ENCODE peak calls at places on chromosomes 12 and 14, in eight cellular contexts. One of them, this sample, is unnamed. For H3K4me1, the result is how much of the 10 kb centered on the place peaks cover.

GRCh38 chr12:65276923-65277322 is 1.6 kb upstream of the MSRB3 start:
- DNase-seq in right atrium auricular region: no peak
- DNase-seq in adipocyte: no peak
- DNase-seq in testis: no peak
- DNase-seq in GM23338: no peak
- DNase-seq in A549: no peak
- DNase-seq in naive thymus-derived CD4-positive, alpha-beta T cell: no peak
- DNase-seq in aorta: no peak
- DNase-seq in this sample: no peak

GRCh38 chr14:70716958-70717357 is 75.2 kb downstream of the TTC9 start:
- DNase-seq in right atrium auricular region: no peak
- DNase-seq in adipocyte: no peak
- DNase-seq in testis: no peak
- DNase-seq in GM23338: no peak
- DNase-seq in A549: no peak
- DNase-seq in naive thymus-derived CD4-positive, alpha-beta T cell: no peak
- DNase-seq in aorta: no peak
- DNase-seq in this sample: peak

GRCh38 chr12:11886339-11886738 is 184.4 kb upstream of the BCL2L14 start:
- DNase-seq in right atrium auricular region: no peak
- DNase-seq in adipocyte: no peak
- DNase-seq in testis: no peak
- DNase-seq in GM23338: no peak
- DNase-seq in A549: no peak
- DNase-seq in naive thymus-derived CD4-positive, alpha-beta T cell: no peak
- DNase-seq in aorta: no peak
- DNase-seq in this sample: no peak

GRCh38 chr14:90159147-90159546 is 97.2 kb upstream of the PSMC1 start:
- DNase-seq in right atrium auricular region: no peak
- DNase-seq in adipocyte: no peak
- DNase-seq in testis: peak
- DNase-seq in GM23338: no peak
- DNase-seq in A549: no peak
- DNase-seq in naive thymus-derived CD4-positive, alpha-beta T cell: no peak
- DNase-seq in aorta: no peak
- DNase-seq in this sample: no peak

GRCh38 chr12:64147860-64148259 is 74.2 kb downstream of the KICS2 start:
- DNase-seq in right atrium auricular region: no peak
- DNase-seq in adipocyte: peak
- DNase-seq in testis: no peak
- DNase-seq in GM23338: no peak
- DNase-seq in A549: no peak
- DNase-seq in naive thymus-derived CD4-positive, alpha-beta T cell: no peak
- DNase-seq in aorta: no peak
- DNase-seq in this sample: no peak

GRCh38 chr14:43894534-43894933 is 612.5 kb downstream of the FSCB start:
- DNase-seq in right atrium auricular region: no peak
- DNase-seq in adipocyte: no peak
- DNase-seq in testis: no peak
- DNase-seq in GM23338: peak
- DNase-seq in A549: no peak
- DNase-seq in naive thymus-derived CD4-positive, alpha-beta T cell: no peak
- DNase-seq in aorta: no peak
- DNase-seq in this sample: peak

GRCh38 chr12:12671850-12672660 is 23.9 kb downstream of the GPR19 start:
- DNase-seq in right atrium auricular region: no peak
- DNase-seq in adipocyte: peak
- DNase-seq in testis: no peak
- DNase-seq in GM23338: no peak
- DNase-seq in A549: no peak
- DNase-seq in naive thymus-derived CD4-positive, alpha-beta T cell: no peak
- DNase-seq in aorta: no peak
- DNase-seq in this sample: peak

GRCh38 chr12:104138747-104139186 is 757 bp upstream of the NFYB start:
- DNase-seq in right atrium auricular region: no peak
- DNase-seq in adipocyte: peak
- DNase-seq in testis: no peak
- DNase-seq in GM23338: peak
- DNase-seq in A549: no peak
- DNase-seq in naive thymus-derived CD4-positive, alpha-beta T cell: no peak
- DNase-seq in aorta: no peak
- DNase-seq in this sample: peak

GRCh38 chr12:55659486-55660385 is 23.0 kb downstream of the OR10P1 start:
- DNase-seq in right atrium auricular region: peak
- DNase-seq in adipocyte: peak
- DNase-seq in testis: peak
- DNase-seq in GM23338: peak
- DNase-seq in A549: no peak
- DNase-seq in naive thymus-derived CD4-positive, alpha-beta T cell: no peak
- DNase-seq in aorta: no peak
- DNase-seq in this sample: peak

GRCh38 chr12:57237952-57238853 is 8.7 kb downstream of the SHMT2 start:
- DNase-seq in right atrium auricular region: no peak
- DNase-seq in adipocyte: no peak
- DNase-seq in testis: no peak
- DNase-seq in GM23338: peak
- DNase-seq in A549: no peak
- DNase-seq in naive thymus-derived CD4-positive, alpha-beta T cell: peak
- DNase-seq in aorta: no peak
- DNase-seq in this sample: peak

GRCh38 chr14:45251912-45252311 is 1.1 kb downstream of the MIS18BP1 start:
- DNase-seq in right atrium auricular region: no peak
- DNase-seq in adipocyte: peak
- DNase-seq in testis: no peak
- DNase-seq in GM23338: no peak
- DNase-seq in A549: no peak
- DNase-seq in naive thymus-derived CD4-positive, alpha-beta T cell: no peak
- DNase-seq in aorta: no peak
- DNase-seq in this sample: no peak

GRCh38 chr12:54393350-54393655 is 8.8 kb upstream of the ZNF385A start:
- DNase-seq in right atrium auricular region: no peak
- DNase-seq in adipocyte: no peak
- DNase-seq in testis: no peak
- DNase-seq in GM23338: no peak
- DNase-seq in A549: no peak
- DNase-seq in naive thymus-derived CD4-positive, alpha-beta T cell: no peak
- DNase-seq in aorta: no peak
- DNase-seq in this sample: peak

GRCh38 chr12:117884161-117884560 is 84.6 kb downstream of the KSR2 start:
- DNase-seq in right atrium auricular region: no peak
- DNase-seq in adipocyte: no peak
- DNase-seq in testis: no peak
- DNase-seq in GM23338: no peak
- DNase-seq in A549: no peak
- DNase-seq in naive thymus-derived CD4-positive, alpha-beta T cell: no peak
- DNase-seq in aorta: no peak
- DNase-seq in this sample: no peak

GRCh38 chr12:54231236-54231635 is 42.5 kb upstream of the SMUG1 start:
- DNase-seq in right atrium auricular region: no peak
- DNase-seq in adipocyte: no peak
- DNase-seq in testis: no peak
- DNase-seq in GM23338: no peak
- DNase-seq in A549: no peak
- DNase-seq in naive thymus-derived CD4-positive, alpha-beta T cell: no peak
- DNase-seq in aorta: no peak
- DNase-seq in this sample: no peak

GRCh38 chr12:62947364-62947763 is 12.4 kb upstream of the PPM1H start:
- DNase-seq in right atrium auricular region: no peak
- DNase-seq in adipocyte: no peak
- DNase-seq in testis: no peak
- DNase-seq in GM23338: no peak
- DNase-seq in A549: no peak
- DNase-seq in naive thymus-derived CD4-positive, alpha-beta T cell: no peak
- DNase-seq in aorta: no peak
- DNase-seq in this sample: no peak

GRCh38 chr14:104972301-104973211 is 5.6 kb downstream of the AHNAK2 start:
- DNase-seq in right atrium auricular region: no peak
- DNase-seq in adipocyte: no peak
- DNase-seq in testis: no peak
- DNase-seq in GM23338: no peak
- DNase-seq in A549: peak
- DNase-seq in naive thymus-derived CD4-positive, alpha-beta T cell: no peak
- DNase-seq in aorta: peak
- DNase-seq in this sample: no peak

GRCh38 chr14:50106178-50106577 is 10.2 kb downstream of the VCPKMT start:
- DNase-seq in right atrium auricular region: no peak
- DNase-seq in adipocyte: no peak
- DNase-seq in testis: no peak
- DNase-seq in GM23338: no peak
- DNase-seq in A549: no peak
- DNase-seq in naive thymus-derived CD4-positive, alpha-beta T cell: no peak
- DNase-seq in aorta: no peak
- DNase-seq in this sample: no peak

GRCh38 chr14:61503167-61503801 is 181.9 kb downstream of the PRKCH start:
- DNase-seq in right atrium auricular region: no peak
- DNase-seq in adipocyte: no peak
- DNase-seq in testis: no peak
- DNase-seq in GM23338: no peak
- DNase-seq in A549: no peak
- DNase-seq in naive thymus-derived CD4-positive, alpha-beta T cell: no peak
- DNase-seq in aorta: no peak
- DNase-seq in this sample: no peak

GRCh38 chr12:85322715-85323114 is 42.7 kb downstream of the ALX1 start:
- DNase-seq in right atrium auricular region: no peak
- DNase-seq in adipocyte: peak
- DNase-seq in testis: no peak
- DNase-seq in GM23338: no peak
- DNase-seq in A549: no peak
- DNase-seq in naive thymus-derived CD4-positive, alpha-beta T cell: no peak
- DNase-seq in aorta: no peak
- DNase-seq in this sample: no peak
- H3K4me3 ChIP-seq in right atrium auricular region: no peak
- H3K4me3 ChIP-seq in adipocyte: no peak
- H3K4me3 ChIP-seq in testis: no peak
- H3K4me3 ChIP-seq in GM23338: no peak
- H3K4me3 ChIP-seq in A549: no peak
- H3K4me3 ChIP-seq in naive thymus-derived CD4-positive, alpha-beta T cell: no peak
- H3K4me3 ChIP-seq in aorta: no peak
- H3K4me3 ChIP-seq in this sample: no peak

DNA sequence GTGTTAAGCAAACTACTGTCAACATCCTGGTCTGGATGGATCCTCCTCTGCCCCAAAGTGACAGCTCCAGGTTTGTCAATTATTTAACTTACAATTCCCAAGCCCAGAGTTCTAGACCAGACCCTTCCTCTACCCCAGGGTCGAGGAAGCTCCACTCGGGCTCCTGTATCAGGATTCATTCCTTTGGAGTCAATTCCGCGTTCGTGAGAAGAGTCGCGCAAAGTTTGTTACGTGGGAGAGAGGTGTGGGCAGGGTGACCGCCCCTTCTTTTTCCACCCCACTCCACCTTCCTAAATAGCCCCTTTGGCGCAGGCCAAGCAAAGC is 479 bp downstream of the SEL1L start:
- DNase-seq in right atrium auricular region: no peak
- DNase-seq in adipocyte: no peak
- DNase-seq in testis: no peak
- DNase-seq in GM23338: no peak
- DNase-seq in A549: no peak
- DNase-seq in naive thymus-derived CD4-positive, alpha-beta T cell: no peak
- DNase-seq in aorta: no peak
- DNase-seq in this sample: no peak
- H3K4me1 ChIP-seq in right atrium auricular region: under half
- H3K4me1 ChIP-seq in adipocyte: half or more
- H3K4me1 ChIP-seq in testis: under half
- H3K4me1 ChIP-seq in GM23338: under half
- H3K4me1 ChIP-seq in A549: under half
- H3K4me1 ChIP-seq in naive thymus-derived CD4-positive, alpha-beta T cell: under half
- H3K4me1 ChIP-seq in aorta: under half
- H3K4me1 ChIP-seq in this sample: under half

GRCh38 chr14:41623737-41624136 is 17.1 kb downstream of the LRFN5 start:
- DNase-seq in right atrium auricular region: no peak
- DNase-seq in adipocyte: no peak
- DNase-seq in testis: no peak
- DNase-seq in GM23338: no peak
- DNase-seq in A549: no peak
- DNase-seq in naive thymus-derived CD4-positive, alpha-beta T cell: no peak
- DNase-seq in aorta: no peak
- DNase-seq in this sample: no peak
- H3K4me3 ChIP-seq in right atrium auricular region: no peak
- H3K4me3 ChIP-seq in adipocyte: no peak
- H3K4me3 ChIP-seq in testis: no peak
- H3K4me3 ChIP-seq in GM23338: no peak
- H3K4me3 ChIP-seq in A549: no peak
- H3K4me3 ChIP-seq in naive thymus-derived CD4-positive, alpha-beta T cell: no peak
- H3K4me3 ChIP-seq in aorta: no peak
- H3K4me3 ChIP-seq in this sample: no peak

GRCh38 chr14:68510201-68510600 is 282.7 kb downstream of the ZFP36L1 start:
- DNase-seq in right atrium auricular region: peak
- DNase-seq in adipocyte: peak
- DNase-seq in testis: peak
- DNase-seq in GM23338: no peak
- DNase-seq in A549: no peak
- DNase-seq in naive thymus-derived CD4-positive, alpha-beta T cell: no peak
- DNase-seq in aorta: peak
- DNase-seq in this sample: peak
- H3K4me1 ChIP-seq in right atrium auricular region: under half
- H3K4me1 ChIP-seq in adipocyte: under half
- H3K4me1 ChIP-seq in testis: under half
- H3K4me1 ChIP-seq in GM23338: under half
- H3K4me1 ChIP-seq in A549: under half
- H3K4me1 ChIP-seq in naive thymus-derived CD4-positive, alpha-beta T cell: under half
- H3K4me1 ChIP-seq in aorta: under half
- H3K4me1 ChIP-seq in this sample: under half

GRCh38 chr14:22814945-22815713 is at the start of gene SLC7A7:
- DNase-seq in right atrium auricular region: no peak
- DNase-seq in adipocyte: no peak
- DNase-seq in testis: no peak
- DNase-seq in GM23338: peak
- DNase-seq in A549: peak
- DNase-seq in naive thymus-derived CD4-positive, alpha-beta T cell: no peak
- DNase-seq in aorta: no peak
- DNase-seq in this sample: peak

GRCh38 chr14:22813145-22813544 is 2.1 kb downstream of the SLC7A7 start:
- DNase-seq in right atrium auricular region: no peak
- DNase-seq in adipocyte: no peak
- DNase-seq in testis: no peak
- DNase-seq in GM23338: no peak
- DNase-seq in A549: no peak
- DNase-seq in naive thymus-derived CD4-positive, alpha-beta T cell: no peak
- DNase-seq in aorta: no peak
- DNase-seq in this sample: no peak

GRCh38 chr14:22811752-22812151 is 3.5 kb downstream of the SLC7A7 start:
- DNase-seq in right atrium auricular region: no peak
- DNase-seq in adipocyte: no peak
- DNase-seq in testis: no peak
- DNase-seq in GM23338: no peak
- DNase-seq in A549: no peak
- DNase-seq in naive thymus-derived CD4-positive, alpha-beta T cell: no peak
- DNase-seq in aorta: no peak
- DNase-seq in this sample: no peak

GRCh38 chr14:22812744-22813143 is 2.5 kb downstream of the SLC7A7 start:
- DNase-seq in right atrium auricular region: no peak
- DNase-seq in adipocyte: no peak
- DNase-seq in testis: no peak
- DNase-seq in GM23338: peak
- DNase-seq in A549: no peak
- DNase-seq in naive thymus-derived CD4-positive, alpha-beta T cell: no peak
- DNase-seq in aorta: no peak
- DNase-seq in this sample: no peak

GRCh38 chr14:22814373-22814772 is 862 bp downstream of the SLC7A7 start:
- DNase-seq in right atrium auricular region: no peak
- DNase-seq in adipocyte: no peak
- DNase-seq in testis: no peak
- DNase-seq in GM23338: no peak
- DNase-seq in A549: no peak
- DNase-seq in naive thymus-derived CD4-positive, alpha-beta T cell: no peak
- DNase-seq in aorta: no peak
- DNase-seq in this sample: no peak
- H3K4me3 ChIP-seq in right atrium auricular region: no peak
- H3K4me3 ChIP-seq in adipocyte: no peak
- H3K4me3 ChIP-seq in testis: no peak
- H3K4me3 ChIP-seq in GM23338: no peak
- H3K4me3 ChIP-seq in A549: peak
- H3K4me3 ChIP-seq in naive thymus-derived CD4-positive, alpha-beta T cell: no peak
- H3K4me3 ChIP-seq in aorta: no peak
- H3K4me3 ChIP-seq in this sample: peak